ENCODE peak calls at places on chromosomes 3 and 15, in four cellular contexts. B is heart left ventricle, X is upper lobe of left lung, M is lung. Q is an unnamed sample.

GRCh38 chr3:11567516-11568467 is 75.9 kb downstream of the VGLL4 start:
- ATAC-seq in B (peak; percentile 7), X (peak; percentile 47), M (no peak), Q (peak; percentile 38)

GRCh38 chr3:160755776-160756304 is at the start of gene PPM1L:
- ATAC-seq in B (peak; percentile 50), X (peak; percentile 76), M (peak; percentile 37), Q (peak; percentile 34)

GRCh38 chr15:55774113-55774970 is 31.4 kb upstream of the PRTG start:
- ATAC-seq in B (no peak), X (peak; percentile 61), M (no peak), Q (no peak)

GRCh38 chr3:189262746-189263145 is 91.0 kb downstream of the TPRG1 start:
- ATAC-seq in B (no peak), X (no peak), M (no peak), Q (no peak)

GRCh38 chr3:121969631-121970030 is 52.4 kb downstream of the ILDR1 start:
- ATAC-seq in B (no peak), X (no peak), M (no peak), Q (no peak)

GRCh38 chr3:181176610-181177009 is 187.1 kb upstream of the DNAJC19 start:
- ATAC-seq in B (no peak), X (peak; percentile 47), M (no peak), Q (no peak)

GRCh38 chr3:123635220-123635619 is 50.4 kb upstream of the HACD2 start:
- ATAC-seq in B (no peak), X (no peak), M (no peak), Q (peak; percentile 26)

GRCh38 chr3:15217011-15217671 is 11.1 kb downstream of the CAPN7 start:
- ATAC-seq in B (no peak), X (no peak), M (no peak), Q (no peak)

GRCh38 chr15:93861413-93861812 is 369.9 kb upstream of the MCTP2 start:
- ATAC-seq in B (peak; percentile 72), X (peak; percentile 82), M (no peak), Q (no peak)

GRCh38 chr3:60948488-60948887 is 302.8 kb downstream of the FHIT start:
- ATAC-seq in B (no peak), X (no peak), M (no peak), Q (no peak)

GRCh38 chr3:109224333-109224732 is 87.8 kb downstream of the C3orf85 start:
- ATAC-seq in B (no peak), X (no peak), M (no peak), Q (no peak)

GRCh38 chr3:77667901-77668300 is 628.0 kb downstream of the ROBO2 start:
- ATAC-seq in B (no peak), X (no peak), M (no peak), Q (no peak)
- H3K36me3 ChIP-seq in B (no peaks in the 10 kb centered on the region), X (no peaks in the 10 kb centered on the region), M (no peaks in the 10 kb centered on the region), Q (no peaks in the 10 kb centered on the region)

DNA sequence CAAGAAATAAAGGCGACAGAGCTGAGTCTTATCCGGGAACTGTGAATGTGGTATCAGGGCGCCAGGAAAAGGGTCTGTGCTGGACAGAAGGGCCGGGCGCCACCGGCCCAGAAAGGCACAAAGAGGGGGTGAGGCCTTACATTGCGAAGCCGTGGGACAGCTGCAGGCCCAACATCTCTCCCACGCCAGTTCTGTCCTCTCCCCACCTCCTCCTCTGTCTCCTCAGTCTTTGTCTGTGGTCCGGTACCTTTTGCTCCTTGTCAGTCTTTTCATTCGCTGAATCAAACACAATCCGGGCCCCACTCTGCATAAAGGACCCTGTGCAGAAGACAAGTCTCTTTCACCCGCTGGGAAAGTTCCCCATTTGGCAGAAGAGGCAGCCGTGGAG is 81.8 kb downstream of the LRIG1 start:
- ATAC-seq in B (no peak), X (no peak), M (no peak), Q (no peak)
- H3K36me3 ChIP-seq in B (peaks cover 18% of the 10 kb centered on the region), X (peaks cover 3% of the 10 kb centered on the region), M (no peaks in the 10 kb centered on the region), Q (no peaks in the 10 kb centered on the region)

GRCh38 chr3:52490938-52491526 is 4.1 kb upstream of the STAB1 start:
- ATAC-seq in B (peak; percentile 45), X (peak; percentile 53), M (peak; percentile 7), Q (peak; percentile 52)

GRCh38 chr3:52490035-52490937 is 4.9 kb upstream of the STAB1 start:
- ATAC-seq in B (no peak), X (no peak), M (no peak), Q (no peak)

GRCh38 chr3:52487788-52488691 is 7.1 kb upstream of the STAB1 start:
- ATAC-seq in B (no peak), X (no peak), M (no peak), Q (no peak)

GRCh38 chr3:52488746-52489145 is 6.4 kb upstream of the STAB1 start:
- ATAC-seq in B (no peak), X (no peak), M (no peak), Q (no peak)

DNA sequence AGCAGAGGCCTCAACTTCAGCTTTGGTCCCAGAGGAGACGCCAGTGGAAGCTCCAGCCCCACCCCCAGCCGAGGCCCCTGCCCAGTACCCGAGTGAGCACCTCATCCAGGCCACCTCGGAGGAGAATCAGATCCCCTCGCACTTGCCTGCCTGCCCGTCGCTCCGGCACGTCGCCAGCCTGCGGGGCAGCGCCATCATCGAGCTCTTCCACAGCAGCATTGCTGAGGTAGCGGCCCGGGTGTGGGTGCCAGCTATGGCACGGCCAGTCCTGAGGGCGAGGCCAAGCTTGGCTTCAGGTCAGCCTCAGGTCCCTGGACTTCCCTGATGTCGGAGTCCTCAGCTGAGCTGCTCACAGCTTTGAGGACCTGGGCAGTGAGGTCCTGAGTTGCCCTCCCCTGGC is 5.7 kb upstream of the STAB1 start:
- ATAC-seq in B (no peak), X (no peak), M (no peak), Q (no peak)
- H3K36me3 ChIP-seq in B (peaks cover 89% of the 10 kb centered on the region), X (peaks cover 70% of the 10 kb centered on the region), M (peaks cover 2% of the 10 kb centered on the region), Q (peaks cover 91% of the 10 kb centered on the region)

GRCh38 chr3:43704697-43705096 is 14.0 kb downstream of the ABHD5 start:
- ATAC-seq in B (no peak), X (no peak), M (no peak), Q (no peak)

GRCh38 chr3:43696881-43697280 is 6.1 kb downstream of the ABHD5 start:
- ATAC-seq in B (no peak), X (no peak), M (no peak), Q (no peak)

GRCh38 chr3:43695443-43695842 is 4.7 kb downstream of the ABHD5 start:
- ATAC-seq in B (no peak), X (no peak), M (no peak), Q (peak; percentile 26)

GRCh38 chr3:43695863-43696262 is 5.1 kb downstream of the ABHD5 start:
- ATAC-seq in B (no peak), X (no peak), M (no peak), Q (no peak)

GRCh38 chr3:43699864-43700263 is 9.1 kb downstream of the ABHD5 start:
- ATAC-seq in B (no peak), X (no peak), M (no peak), Q (no peak)
- H3K36me3 ChIP-seq in B (peaks cover 41% of the 10 kb centered on the region), X (peaks cover 8% of the 10 kb centered on the region), M (peaks cover 5% of the 10 kb centered on the region), Q (no peaks in the 10 kb centered on the region)

DNA sequence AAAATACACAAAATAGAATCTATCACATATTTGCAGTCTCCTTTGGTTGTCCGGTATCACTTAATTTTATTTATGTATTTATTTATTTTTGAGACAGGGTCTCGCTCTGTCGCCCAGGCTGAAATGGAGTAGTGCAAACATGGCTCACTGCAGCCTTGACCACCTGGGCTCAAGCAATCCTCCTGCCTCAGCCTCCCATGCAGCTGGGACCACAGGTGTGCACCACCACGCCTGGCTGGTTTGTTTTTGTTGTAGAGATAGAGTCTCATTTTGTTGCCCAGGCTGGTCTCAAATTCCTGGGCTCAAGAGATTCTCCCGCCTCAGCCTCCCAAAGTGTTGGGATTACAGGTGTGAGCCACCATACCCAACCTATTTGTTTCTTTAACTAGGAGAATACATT is 33.9 kb downstream of the DENND4A start:
- ATAC-seq in B (no peak), X (no peak), M (no peak), Q (no peak)
- H3K36me3 ChIP-seq in B (peaks cover 36% of the 10 kb centered on the region), X (peaks cover 5% of the 10 kb centered on the region), M (no peaks in the 10 kb centered on the region), Q (no peaks in the 10 kb centered on the region)

GRCh38 chr15:74027688-74028087 is 33.2 kb downstream of the PML start:
- ATAC-seq in B (no peak), X (no peak), M (no peak), Q (no peak)

GRCh38 chr15:74022706-74023470 is 28.4 kb downstream of the PML start:
- ATAC-seq in B (no peak), X (peak; percentile 16), M (no peak), Q (no peak)

GRCh38 chr15:74028646-74029045 is 34.1 kb downstream of the PML start:
- ATAC-seq in B (no peak), X (no peak), M (no peak), Q (no peak)

GRCh38 chr15:74025436-74025835 is 30.9 kb downstream of the PML start:
- ATAC-seq in B (peak; percentile 30), X (no peak), M (no peak), Q (peak; percentile 5)

GRCh38 chr15:74024687-74025086 is 30.2 kb downstream of the PML start:
- ATAC-seq in B (no peak), X (no peak), M (no peak), Q (no peak)
- H3K36me3 ChIP-seq in B (peaks cover 94% of the 10 kb centered on the region), X (peaks cover 46% of the 10 kb centered on the region), M (peaks cover 18% of the 10 kb centered on the region), Q (peaks cover 79% of the 10 kb centered on the region)

GRCh38 chr15:68096099-68096498 is 42.0 kb downstream of the PIAS1 start:
- ATAC-seq in B (no peak), X (no peak), M (no peak), Q (no peak)
- H3K36me3 ChIP-seq in B (peaks cover 12% of the 10 kb centered on the region), X (no peaks in the 10 kb centered on the region), M (peaks cover 5% of the 10 kb centered on the region), Q (no peaks in the 10 kb centered on the region)

DNA sequence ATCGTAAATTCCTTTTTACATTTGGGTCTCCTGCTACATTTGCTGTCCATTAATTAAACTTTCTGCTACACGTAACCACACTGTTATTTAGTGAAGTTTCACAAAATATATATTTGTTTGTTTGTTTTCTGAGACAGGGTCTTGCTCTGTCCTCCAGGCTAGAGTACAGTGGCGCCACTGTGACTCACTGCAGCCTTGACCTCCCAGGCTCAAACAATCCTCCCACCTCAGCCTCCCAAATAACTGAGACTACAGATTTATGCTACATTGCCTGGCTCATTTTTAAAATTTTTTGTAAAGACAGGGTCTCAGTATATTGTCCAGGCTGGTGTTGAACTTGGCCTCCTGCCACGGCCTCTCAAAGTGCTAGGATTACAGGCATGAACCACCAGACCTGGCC is 20.5 kb downstream of the TOPBP1 start:
- ATAC-seq in B (no peak), X (no peak), M (no peak), Q (no peak)
- H3K36me3 ChIP-seq in B (peaks cover 95% of the 10 kb centered on the region), X (peaks cover 20% of the 10 kb centered on the region), M (peaks cover 30% of the 10 kb centered on the region), Q (peaks cover 5% of the 10 kb centered on the region)